ENCODE peak calls at places on chromosomes 13 and 19, in six cellular contexts. V is IMR-90, T is H1, Q is neuronal stem cell, D is H9, P is trophoblast cell. L is an unnamed sample.

GRCh38 chr19:35309481-35310279 is 17.7 kb downstream of the MAG start:
- DNase-seq in D (no peak), V (peak), T (no peak), P (peak), Q (no peak), L (peak)

GRCh38 chr13:20441879-20442278 is 83.8 kb downstream of the CRYL1 start:
- DNase-seq in P (no peak), Q (peak), T (no peak), V (peak), D (no peak), L (no peak)

GRCh38 chr13:91817250-91817649 is 418.8 kb downstream of the GPC5 start:
- DNase-seq in V (peak), D (no peak), P (no peak), Q (no peak), T (no peak), L (peak)

GRCh38 chr19:48608798-48609263 is 2.3 kb downstream of the SPACA4 start:
- DNase-seq in P (peak), D (peak), T (peak), V (no peak), Q (no peak), L (no peak)

GRCh38 chr19:55005684-55006488 is 32.2 kb downstream of the GP6 start:
- DNase-seq in T (no peak), Q (no peak), D (peak), P (peak), V (no peak), L (peak)

GRCh38 chr13:101915333-101915732 is 462.9 kb downstream of the ITGBL1 start:
- DNase-seq in T (no peak), P (no peak), D (no peak), V (no peak), Q (no peak), L (no peak)

GRCh38 chr19:43675269-43675879 is 5.4 kb upstream of the PLAUR start:
- DNase-seq in Q (no peak), P (no peak), V (peak), T (no peak), D (no peak), L (peak)

GRCh38 chr19:53583181-53583580 is 45.2 kb downstream of the ZNF331 start:
- DNase-seq in V (no peak), Q (no peak), T (no peak), D (no peak), P (no peak), L (no peak)

GRCh38 chr13:46575843-46576242 is 22.9 kb downstream of the LRCH1 start:
- DNase-seq in D (no peak), P (no peak), V (peak), T (no peak), Q (no peak), L (peak)

GRCh38 chr13:19695829-19696228 is 62.4 kb downstream of the MPHOSPH8 start:
- DNase-seq in P (no peak), D (no peak), T (no peak), V (no peak), Q (no peak), L (no peak)

GRCh38 chr13:36341718-36342117 is 4.5 kb downstream of the SPART start:
- DNase-seq in D (no peak), Q (no peak), P (no peak), V (peak), T (no peak), L (peak)

GRCh38 chr13:39422845-39423565 is 180.0 kb downstream of the LHFPL6 start:
- DNase-seq in V (no peak), Q (no peak), D (no peak), P (no peak), T (no peak), L (no peak)

DNA sequence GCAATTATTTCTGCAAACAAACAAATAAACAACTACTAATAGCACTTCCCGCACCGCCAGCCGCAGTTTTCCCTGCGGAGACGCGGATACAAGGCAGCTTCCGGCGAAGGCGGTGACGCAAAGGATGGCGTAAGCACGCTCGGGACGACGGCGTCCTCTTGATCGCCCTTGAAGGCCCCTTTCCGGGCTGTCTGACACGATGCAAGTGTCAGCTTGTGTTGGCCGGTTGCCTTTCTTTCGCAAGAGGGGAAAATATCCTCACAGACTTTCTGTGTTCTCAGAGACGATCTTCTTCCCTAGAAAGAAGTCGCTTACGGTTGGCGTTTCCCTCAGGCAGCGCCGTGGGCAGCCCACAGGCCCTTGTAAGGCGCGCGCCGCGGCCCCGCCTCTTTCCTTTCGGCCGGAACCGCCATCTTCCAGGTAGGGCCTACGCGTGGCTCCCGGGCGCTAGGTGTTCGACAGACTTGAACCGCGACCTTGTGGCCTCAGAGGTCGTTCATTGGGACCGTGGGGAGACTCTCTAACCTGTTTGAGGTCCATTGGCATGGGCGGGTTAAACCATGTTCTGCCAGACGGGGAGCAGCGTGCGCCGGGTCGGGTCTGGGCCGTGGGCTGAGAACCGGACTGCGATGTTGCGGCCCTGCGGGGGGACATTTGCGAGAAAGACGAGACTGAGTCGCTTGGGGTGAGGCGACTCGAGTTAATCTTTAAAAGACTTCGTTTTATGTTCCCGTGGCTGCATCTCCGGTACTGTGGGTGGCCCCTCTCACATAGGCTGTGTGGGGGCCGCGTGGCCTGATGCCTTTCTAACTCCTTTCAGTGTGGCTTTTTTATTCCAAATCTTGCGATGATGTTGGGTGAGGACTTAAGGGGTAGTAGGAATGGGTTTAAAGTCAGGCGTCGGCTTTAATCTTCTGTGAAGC is at the start of gene RPL21:
- DNase-seq in D (peak), T (peak), P (peak), V (peak), Q (peak), L (peak)
- H3K14ac ChIP-seq in D (peak), T (peak), P (peak), V (peak), Q (peak), L (no peak)

DNA sequence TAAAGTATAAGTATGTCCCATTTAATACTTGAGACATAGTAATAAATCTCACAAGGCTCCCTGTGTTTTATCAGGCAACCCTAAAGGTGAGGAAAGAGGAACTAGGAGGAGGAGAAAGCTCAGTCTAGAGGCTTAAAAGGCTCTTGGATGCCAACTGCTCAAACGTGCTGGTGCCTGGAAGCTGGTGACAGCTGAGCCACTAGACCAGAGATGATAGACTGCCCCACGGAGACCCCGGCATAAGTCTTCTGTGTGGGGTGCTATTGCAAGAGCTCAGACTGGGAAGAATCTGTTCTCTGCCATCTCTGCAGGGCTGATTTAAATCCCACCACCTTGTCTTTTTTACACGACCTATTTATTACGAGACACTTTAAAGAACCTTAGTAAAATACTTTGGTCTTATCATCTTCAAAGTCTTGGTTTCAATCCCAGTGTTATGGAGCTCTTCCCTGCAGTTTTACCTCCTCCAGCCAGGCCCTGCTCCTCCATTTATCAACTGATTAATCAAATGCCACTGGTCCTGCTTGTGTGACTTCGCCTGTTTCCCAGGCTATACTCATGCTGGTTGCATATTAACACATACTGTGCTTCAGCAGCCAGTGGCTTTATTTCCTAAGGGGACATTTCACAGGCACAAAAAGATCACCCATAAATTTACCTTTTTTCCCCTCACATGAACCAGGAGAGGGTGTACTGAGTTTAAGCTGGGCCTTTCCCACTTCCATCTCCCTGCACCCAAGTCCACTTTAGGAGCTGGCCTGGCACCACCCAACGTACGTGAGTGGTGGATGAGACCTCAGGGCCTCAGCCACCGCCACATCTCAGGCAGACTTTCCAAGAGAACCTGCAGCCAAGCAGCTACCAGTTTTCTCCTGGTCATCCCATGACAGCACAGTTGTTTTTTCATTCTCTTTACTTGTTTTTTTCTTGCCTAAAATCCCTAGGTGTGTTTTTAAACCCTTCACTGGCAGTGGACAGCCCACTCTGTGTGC is 7.8 kb upstream of the ATP12A start:
- DNase-seq in T (no peak), P (peak), V (no peak), D (no peak), Q (no peak), L (peak)
- H2AK5ac ChIP-seq in T (no peak), P (peak), V (no peak), D (no peak), Q (no peak), L (peak)

GRCh38 chr13:79812070-79812850 is 331.3 kb downstream of the NDFIP2 start:
- DNase-seq in V (no peak), P (no peak), Q (no peak), D (no peak), T (no peak), L (no peak)
- H2BK120ac ChIP-seq in V (peak), P (no peak), Q (no peak), D (no peak), T (no peak), L (no peak)

GRCh38 chr19:44886141-44886540 is 4.9 kb upstream of the TOMM40 start:
- DNase-seq in Q (no peak), T (no peak), P (no peak), V (no peak), D (no peak), L (no peak)

GRCh38 chr19:44887648-44888047 is 3.4 kb upstream of the TOMM40 start:
- DNase-seq in Q (no peak), T (no peak), D (no peak), P (no peak), V (no peak), L (no peak)

GRCh38 chr19:44882063-44882462 is 9.0 kb upstream of the TOMM40 start:
- DNase-seq in T (no peak), D (no peak), P (no peak), Q (no peak), V (no peak), L (no peak)

GRCh38 chr19:44884566-44884965 is 6.5 kb upstream of the TOMM40 start:
- DNase-seq in Q (no peak), V (no peak), P (peak), D (no peak), T (no peak), L (no peak)

GRCh38 chr19:44883962-44884361 is 7.1 kb upstream of the TOMM40 start:
- DNase-seq in Q (no peak), D (no peak), T (no peak), P (peak), V (no peak), L (no peak)
- H3K14ac ChIP-seq in Q (no peak), D (no peak), T (no peak), P (no peak), V (no peak), L (no peak)

GRCh38 chr13:97640236-97640635 is 206.3 kb downstream of the RAP2A start:
- DNase-seq in Q (no peak), D (no peak), T (no peak), P (no peak), V (no peak), L (no peak)
- H2AK5ac ChIP-seq in Q (no peak), D (no peak), T (no peak), P (no peak), V (no peak), L (no peak)

DNA sequence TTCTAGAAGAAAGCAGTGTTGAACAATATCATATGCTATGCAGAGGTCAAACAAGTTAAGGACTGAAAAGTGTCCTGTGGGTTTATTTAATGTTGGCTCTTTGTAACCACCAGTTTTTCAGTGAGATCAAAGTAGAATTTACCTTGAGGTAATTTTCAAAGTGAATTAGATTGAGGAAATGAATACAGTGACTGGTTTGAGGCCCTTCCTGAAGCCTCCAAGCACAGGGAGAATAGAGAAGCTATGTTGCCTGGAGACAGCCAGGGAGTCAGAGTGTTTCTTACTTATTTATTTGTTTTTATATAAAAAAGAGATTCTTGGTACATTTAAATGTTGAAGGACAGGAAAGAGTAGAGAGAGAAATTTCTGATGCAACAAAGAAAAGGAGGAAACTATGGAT is 954.3 kb upstream of the SPRY2 start:
- DNase-seq in V (no peak), T (no peak), D (no peak), P (no peak), Q (no peak), L (no peak)
- H2BK120ac ChIP-seq in V (no peak), T (no peak), D (no peak), P (no peak), Q (no peak), L (no peak)

L was measured in mesenchymal stem cell.